ENCODE peak calls at places on chromosomes 11 and 22, in ten cellular contexts. Z, B, S, H, Q, Y, G, M, C and V are unnamed samples.

GRCh38 chr22:32317524-32317923 is 40.1 kb upstream of the RFPL3 start:
- DNase-seq in G (no peak), C (no peak), B (no peak), H (no peak), M (no peak), Y (no peak), Q (no peak), S (no peak), Z (no peak), V (no peak)

GRCh38 chr11:130156108-130157022 is 3.2 kb upstream of the ST14 start:
- DNase-seq in Y (peak), Q (no peak), S (no peak), C (no peak), H (no peak), B (no peak), G (no peak), Z (no peak), M (no peak), V (no peak)

GRCh38 chr11:80593981-80594380 is 1153.2 kb upstream of the TENM4 start:
- DNase-seq in Q (no peak), B (no peak), C (no peak), Y (peak), H (no peak), G (no peak), Z (peak), S (no peak), M (peak), V (peak)

GRCh38 chr11:22634897-22635629 is 9.4 kb upstream of the FANCF start:
- DNase-seq in S (no peak), Y (no peak), H (peak), B (no peak), M (no peak), Q (peak), Z (peak), C (no peak), G (no peak), V (peak)

GRCh38 chr11:130327716-130328115 is 13.0 kb upstream of the ZBTB44 start:
- DNase-seq in B (no peak), Y (no peak), Q (no peak), S (no peak), Z (no peak), M (no peak), H (no peak), C (no peak), G (no peak), V (no peak)

GRCh38 chr11:120520091-120520822 is 8.7 kb downstream of the GRIK4 start:
- DNase-seq in Z (no peak), Q (no peak), M (no peak), G (no peak), Y (no peak), H (no peak), B (peak), S (no peak), C (no peak), V (no peak)

GRCh38 chr11:68792400-68792955 is 41.2 kb upstream of the TESMIN start:
- DNase-seq in B (no peak), M (peak), Z (peak), G (no peak), Y (no peak), C (no peak), Q (no peak), H (no peak), S (no peak), V (no peak)

GRCh38 chr11:117670443-117670842 is 126.6 kb downstream of the DSCAML1 start:
- DNase-seq in M (no peak), Q (no peak), H (no peak), G (no peak), C (no peak), S (no peak), Y (no peak), B (no peak), Z (no peak), V (no peak)

GRCh38 chr11:131760191-131760951 is 390.0 kb downstream of the NTM start:
- DNase-seq in H (peak), S (no peak), Y (no peak), M (peak), B (no peak), Q (no peak), Z (peak), C (peak), G (no peak), V (peak)

GRCh38 chr11:123493393-123494063 is 63.5 kb downstream of the GRAMD1B start:
- DNase-seq in B (no peak), S (no peak), C (no peak), Z (no peak), Q (no peak), H (no peak), M (no peak), G (no peak), Y (no peak), V (no peak)

GRCh38 chr11:115164774-115165173 is 339.4 kb downstream of the CADM1 start:
- DNase-seq in H (no peak), Z (peak), G (no peak), M (no peak), S (no peak), Y (no peak), Q (no peak), B (no peak), C (no peak), V (no peak)

DNA sequence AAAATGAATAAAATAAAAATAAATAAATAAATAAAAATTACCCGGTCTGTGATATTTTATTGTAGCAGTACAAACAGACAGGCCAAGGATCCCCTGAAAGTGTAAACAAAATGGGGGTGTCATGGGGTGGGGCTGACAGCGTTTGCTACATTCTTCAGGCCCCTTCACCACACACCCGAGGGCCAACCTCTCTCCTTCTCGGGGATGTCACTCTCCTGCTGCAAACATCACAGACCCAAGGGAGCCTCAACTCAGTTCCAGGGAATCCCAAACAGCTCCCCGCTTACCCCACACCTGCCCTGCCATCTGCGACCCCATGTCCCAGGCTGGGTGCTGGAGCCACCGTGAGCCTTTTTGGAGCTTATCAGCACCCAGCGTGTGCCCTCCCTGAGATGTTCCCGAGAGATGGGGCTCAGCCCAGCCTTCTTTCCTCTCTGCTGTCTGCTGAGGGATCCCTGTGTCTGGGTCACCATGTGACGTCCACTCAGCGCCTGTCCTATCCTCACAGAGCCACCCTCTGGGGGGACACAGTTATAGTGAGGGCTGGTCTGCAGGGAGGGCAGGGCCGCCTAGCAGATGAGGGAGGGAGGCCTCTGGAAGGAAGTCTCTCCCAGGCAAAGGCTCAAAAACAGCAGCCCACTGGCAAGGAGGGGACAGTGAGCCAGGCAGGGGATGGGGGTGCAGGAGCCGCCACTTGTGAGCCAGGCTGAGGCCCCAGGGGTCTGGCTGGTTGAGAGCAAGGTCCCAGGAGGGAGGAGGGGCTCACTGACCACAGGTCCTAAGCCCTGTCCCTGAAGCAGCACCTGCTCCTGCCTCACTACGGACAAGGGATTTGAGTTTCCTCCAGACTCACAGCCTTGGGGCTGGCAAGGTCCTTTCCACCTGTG is 1041.6 kb downstream of the BRD1 start:
- DNase-seq in M (no peak), G (no peak), Y (no peak), H (no peak), S (no peak), Z (no peak), C (no peak), B (no peak), Q (no peak), V (no peak)
- H3K4me3 ChIP-seq in M (no peak), G (no peak), Y (no peak), H (no peak), S (no peak), Z (no peak), C (no peak), B (no peak), Q (no peak), V (no peak)

DNA sequence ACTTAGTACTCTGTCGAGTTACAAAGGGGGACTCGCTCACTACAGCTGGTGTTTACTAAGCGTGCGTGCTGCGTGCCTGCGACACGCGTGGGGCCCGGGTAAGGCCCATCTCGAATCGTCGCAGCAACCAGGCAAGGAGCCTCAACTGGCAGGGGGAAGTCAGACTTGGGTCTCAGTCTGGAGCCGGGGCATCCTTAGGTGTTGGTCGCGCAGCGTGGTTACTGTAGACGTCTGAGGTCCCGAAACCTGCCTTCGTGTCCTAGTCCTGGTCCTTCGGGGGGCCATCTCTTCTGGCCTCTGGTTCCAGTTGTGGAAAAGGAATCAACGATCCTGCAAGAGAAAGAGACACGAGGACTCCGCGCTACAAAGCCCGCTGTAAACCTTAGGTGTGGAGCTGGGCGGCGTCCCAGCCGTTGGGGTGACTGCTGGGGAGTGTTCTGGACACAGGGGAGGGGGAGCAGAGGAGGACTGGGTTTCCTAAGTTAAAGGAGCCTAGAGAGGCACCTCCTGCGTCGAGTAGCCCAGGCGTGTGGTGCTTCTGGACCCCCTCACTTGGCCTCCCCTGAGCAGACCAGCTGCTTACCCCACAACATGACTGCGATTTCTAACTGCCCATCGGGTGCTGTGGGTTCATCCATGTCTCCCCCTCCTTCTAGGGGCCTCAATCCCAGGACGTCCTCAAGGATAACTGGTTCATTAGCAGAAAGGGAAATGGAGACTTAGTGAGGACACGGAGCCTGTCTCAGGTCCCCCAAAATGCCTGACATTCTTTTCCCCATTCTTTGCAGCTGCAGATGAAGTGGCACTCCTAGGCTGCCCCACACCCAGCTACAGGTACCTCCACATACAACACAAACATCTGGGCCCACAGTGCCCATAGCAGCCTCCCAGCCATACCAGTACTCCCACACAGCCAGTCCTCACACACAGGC is 4.9 kb upstream of the WNT11 start:
- DNase-seq in S (no peak), B (peak), Z (no peak), C (no peak), Y (no peak), Q (no peak), M (no peak), H (no peak), G (no peak), V (no peak)
- H3K4me3 ChIP-seq in S (peak), B (peak), Z (peak), C (peak), Y (peak), Q (peak), M (peak), H (no peak), G (peak), V (peak)

DNA sequence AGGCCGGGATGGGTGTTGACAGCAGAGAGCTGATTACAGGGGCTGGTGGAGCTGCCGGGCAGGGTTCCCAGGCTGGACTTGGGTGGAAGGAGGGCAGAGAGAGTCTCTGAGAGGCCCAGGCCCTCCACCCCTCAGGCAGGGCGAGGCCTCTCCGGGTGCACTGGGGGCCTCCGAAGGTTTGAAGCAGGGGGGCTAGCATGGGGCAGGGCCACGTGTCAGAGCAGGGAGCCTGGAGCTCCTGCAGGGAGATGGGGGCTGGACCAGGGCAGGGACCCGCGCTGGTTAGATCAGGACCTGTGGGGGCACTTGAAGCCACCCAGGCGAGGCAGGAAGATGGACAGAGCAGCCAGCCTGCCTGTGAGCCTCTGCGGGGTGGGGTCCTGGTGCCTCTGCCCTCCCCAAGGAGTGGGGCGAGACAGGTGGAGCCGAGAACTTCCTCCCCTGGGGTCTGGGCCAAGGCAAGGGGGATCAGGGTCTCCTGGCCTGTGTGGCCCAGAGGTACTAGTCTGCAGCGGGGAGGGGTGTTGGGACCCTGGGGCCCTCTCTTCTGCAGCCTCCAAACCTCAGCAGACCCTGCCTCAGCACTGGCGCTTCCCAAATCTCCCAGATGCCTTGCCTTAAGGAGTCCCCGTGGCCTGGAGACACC is 911 bp downstream of the PANX2 start:
- DNase-seq in H (no peak), B (no peak), C (no peak), Z (no peak), Y (no peak), G (no peak), M (no peak), Q (peak), S (no peak), V (no peak)
- H3K4me3 ChIP-seq in H (no peak), B (no peak), C (no peak), Z (no peak), Y (peak), G (no peak), M (no peak), Q (no peak), S (no peak), V (peak)

DNA sequence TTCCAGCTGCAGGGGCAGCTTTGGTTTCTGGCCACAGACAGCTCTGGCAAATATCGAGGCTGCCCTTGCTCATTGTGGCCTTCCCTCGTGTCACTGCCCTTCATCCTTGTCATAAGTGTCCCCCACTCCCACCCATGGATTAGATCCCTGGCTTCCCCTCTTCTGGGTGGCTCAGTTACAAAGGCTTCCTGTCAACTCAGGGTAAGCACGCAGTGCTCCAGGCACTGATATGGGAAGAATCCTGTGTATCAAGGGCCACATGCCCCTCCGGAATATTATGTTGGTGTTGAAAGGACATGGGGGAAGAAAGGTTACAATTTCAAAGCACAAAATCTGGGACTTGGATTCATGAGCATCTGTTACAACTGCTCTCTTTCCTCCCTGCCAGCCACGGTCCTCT is 128.1 kb downstream of the DBX1 start:
- DNase-seq in Z (no peak), G (no peak), M (no peak), Y (no peak), S (no peak), B (no peak), Q (no peak), C (no peak), H (no peak), V (no peak)
- H3K4me3 ChIP-seq in Z (no peak), G (no peak), M (no peak), Y (no peak), S (no peak), B (no peak), Q (no peak), C (no peak), H (no peak), V (no peak)

GRCh38 chr22:40418366-40419201 is 48.2 kb downstream of the SGSM3 start:
- DNase-seq in S (peak), Z (no peak), C (peak), H (no peak), G (no peak), B (no peak), M (peak), Q (peak), Y (no peak), V (no peak)

GRCh38 chr22:40421082-40421350 is 50.6 kb downstream of the SGSM3 start:
- DNase-seq in G (no peak), Z (no peak), Q (no peak), C (no peak), H (no peak), B (no peak), S (no peak), Y (no peak), M (no peak), V (no peak)

GRCh38 chr22:40417881-40418280 is 47.5 kb downstream of the SGSM3 start:
- DNase-seq in M (no peak), Z (no peak), Q (no peak), C (no peak), G (no peak), B (no peak), H (no peak), Y (no peak), S (no peak), V (no peak)

GRCh38 chr22:40420341-40421081 is 50.1 kb downstream of the SGSM3 start:
- DNase-seq in H (no peak), G (no peak), Y (no peak), B (no peak), S (no peak), Q (peak), C (no peak), Z (no peak), M (no peak), V (no peak)

DNA sequence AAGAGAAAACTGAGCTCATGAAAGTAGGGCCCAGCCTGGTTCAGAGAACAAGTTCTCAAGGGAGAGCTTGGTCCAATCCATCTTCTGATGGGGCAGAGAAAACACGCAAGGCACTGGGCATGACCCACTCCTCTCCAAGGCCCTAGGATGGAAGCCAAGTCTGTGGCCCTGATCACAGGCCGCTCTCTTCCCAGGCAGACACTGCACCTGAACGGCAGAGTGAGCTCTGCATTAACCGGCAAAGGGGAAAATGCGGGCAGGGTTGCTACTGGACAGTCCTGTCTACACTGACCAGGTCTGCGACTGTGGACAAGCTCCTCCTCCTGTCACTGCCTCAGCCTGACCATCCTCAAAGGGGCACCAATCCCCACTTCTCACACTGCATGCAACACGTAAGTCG is 49.3 kb downstream of the SGSM3 start:
- DNase-seq in Z (no peak), Q (no peak), H (no peak), M (no peak), G (no peak), S (no peak), B (no peak), Y (no peak), C (no peak), V (no peak)
- H3K4me3 ChIP-seq in Z (no peak), Q (no peak), H (no peak), M (no peak), G (no peak), S (no peak), B (no peak), Y (no peak), C (no peak), V (no peak)